ENCODE peak calls at places on chromosomes 2 and 18, in eight cellular contexts. R is NCI-H1417; B is caudate nucleus; A is effector CD4-positive, alpha-beta T cell; Q is Right ventricle myocardium superior; C is NCI-H1092; E is GM10248; I is activated gamma-delta T cell. Y is an unnamed sample.

GRCh38 chr2:44810892-44811530 is 130.5 kb upstream of the SIX3 start:
- DNase-seq in R (no peak), B (no peak), A (no peak), Q (no peak), C (no peak), E (no peak), I (no peak), Y (no peak)

GRCh38 chr2:170221317-170222288 is 43.7 kb downstream of the MYO3B start:
- DNase-seq in R (no peak), B (no peak), A (no peak), Q (no peak), C (no peak), E (no peak), I (no peak), Y (no peak)

GRCh38 chr2:231010201-231010730 is 14.3 kb downstream of the SPATA3 start:
- DNase-seq in R (no peak), B (no peak), A (no peak), Q (no peak), C (no peak), E (no peak), I (no peak), Y (no peak)

GRCh38 chr2:101998556-101999121 is 6.9 kb downstream of the IL1R2 start:
- DNase-seq in R (no peak), B (no peak), A (no peak), Q (no peak), C (no peak), E (no peak), I (no peak), Y (no peak)

GRCh38 chr18:75034937-75035336 is 174.0 kb downstream of the PTGR3 start:
- DNase-seq in R (peak; percentile 46), B (no peak), A (no peak), Q (no peak), C (no peak), E (no peak), I (no peak), Y (no peak)

GRCh38 chr2:56681659-56682396 is 498.0 kb downstream of the CCDC85A start:
- DNase-seq in R (no peak), B (no peak), A (no peak), Q (no peak), C (no peak), E (no peak), I (no peak), Y (no peak)

GRCh38 chr2:14750433-14750832 is 117.9 kb downstream of the LRATD1 start:
- DNase-seq in R (no peak), B (no peak), A (no peak), Q (no peak), C (no peak), E (no peak), I (no peak), Y (no peak)

GRCh38 chr2:230915297-230915696 is 9.7 kb downstream of the GPR55 start:
- DNase-seq in R (no peak), B (no peak), A (no peak), Q (no peak), C (no peak), E (no peak), I (no peak), Y (no peak)

GRCh38 chr18:42330296-42330695 is 375.3 kb downstream of the PIK3C3 start:
- DNase-seq in R (no peak), B (no peak), A (no peak), Q (no peak), C (no peak), E (no peak), I (no peak), Y (no peak)

GRCh38 chr2:45117383-45117782 is 108.1 kb upstream of the SIX2 start:
- DNase-seq in R (peak; percentile 26), B (no peak), A (no peak), Q (no peak), C (no peak), E (no peak), I (no peak), Y (no peak)

GRCh38 chr2:219452361-219453317 is 18.0 kb downstream of the SPEG start:
- DNase-seq in R (no peak), B (peak; percentile 48), A (no peak), Q (no peak), C (peak; percentile 57), E (no peak), I (no peak), Y (no peak)

GRCh38 chr18:36402765-36403396 is 105.4 kb downstream of the FHOD3 start:
- DNase-seq in R (no peak), B (no peak), A (no peak), Q (peak; percentile 86), C (no peak), E (no peak), I (no peak), Y (peak; percentile 29)

GRCh38 chr2:153940511-153940910 is 68.8 kb downstream of the GALNT13 start:
- DNase-seq in R (no peak), B (no peak), A (no peak), Q (no peak), C (no peak), E (no peak), I (no peak), Y (no peak)

GRCh38 chr2:229129738-229130371 is 141.2 kb downstream of the PID1 start:
- DNase-seq in R (peak; percentile 11), B (no peak), A (no peak), Q (no peak), C (no peak), E (no peak), I (no peak), Y (no peak)

GRCh38 chr2:191165190-191165643 is 14.4 kb upstream of the STAT4 start:
- DNase-seq in R (peak; percentile 32), B (no peak), A (no peak), Q (no peak), C (no peak), E (peak; percentile 31), I (no peak), Y (peak; percentile 22)

GRCh38 chr2:217960351-217960750 is 42.4 kb downstream of the TNS1 start:
- DNase-seq in R (no peak), B (no peak), A (no peak), Q (no peak), C (no peak), E (no peak), I (no peak), Y (no peak)

GRCh38 chr2:174792309-174793025 is 28.2 kb upstream of the CHRNA1 start:
- DNase-seq in R (no peak), B (no peak), A (no peak), Q (no peak), C (no peak), E (no peak), I (no peak), Y (no peak)